ENCODE peak calls at places on chromosomes 13 and 19, in four cellular contexts. L is upper lobe of left lung, J is Panc1, K is gastrocnemius medialis. I is an unnamed sample.

GRCh38 chr19:54209058-54209747 is 8.5 kb downstream of the RPS9 start:
- ATAC-seq in J (peak; percentile 65), K (peak; percentile 9), L (peak; percentile 1), I (peak; percentile 10)

GRCh38 chr13:42892760-42893159 is 99.3 kb downstream of the EPSTI1 start:
- ATAC-seq in K (no peak), J (no peak), L (peak; percentile 42), I (no peak)

GRCh38 chr19:17526922-17527321 is 15.5 kb downstream of the PGLS start:
- ATAC-seq in K (no peak), J (no peak), L (peak; percentile 15), I (no peak)

GRCh38 chr13:59301166-59301551 is 862.6 kb downstream of the DIAPH3 start:
- ATAC-seq in J (no peak), L (no peak), K (no peak), I (no peak)

GRCh38 chr13:113461022-113461751 is 7.9 kb upstream of the ADPRHL1 start:
- ATAC-seq in K (no peak), J (no peak), L (peak; percentile 31), I (no peak)

GRCh38 chr13:99207511-99207910 is 6.9 kb downstream of the UBAC2 start:
- ATAC-seq in K (no peak), L (no peak), J (no peak), I (no peak)

GRCh38 chr19:10428996-10429381 is 8.7 kb downstream of the PDE4A start:
- ATAC-seq in L (no peak), J (no peak), K (no peak), I (no peak)

GRCh38 chr19:31974290-31974689 is 371.1 kb upstream of the ZNF507 start:
- ATAC-seq in L (no peak), K (no peak), J (no peak), I (no peak)

GRCh38 chr19:41853768-41854167 is 6.3 kb upstream of the RPS19 start:
- ATAC-seq in K (no peak), L (no peak), J (no peak), I (no peak)

GRCh38 chr19:4690362-4690761 is 20.2 kb upstream of the MYDGF start:
- ATAC-seq in K (no peak), J (no peak), L (no peak), I (no peak)

GRCh38 chr13:30020726-30021312 is 170.4 kb upstream of the UBL3 start:
- ATAC-seq in J (no peak), L (no peak), K (no peak), I (no peak)

GRCh38 chr19:1507192-1507660 is 5.6 kb downstream of the ADAMTSL5 start:
- ATAC-seq in L (no peak), K (no peak), J (no peak), I (no peak)

GRCh38 chr19:18063463-18063862 is 23.3 kb downstream of the IL12RB1 start:
- ATAC-seq in L (no peak), K (no peak), J (no peak), I (no peak)

GRCh38 chr13:56528040-56528760 is 612.5 kb upstream of the PRR20A start:
- ATAC-seq in J (no peak), L (no peak), K (no peak), I (no peak)

GRCh38 chr19:39342647-39343305 is 555 bp downstream of the SAMD4B start:
- ATAC-seq in J (peak; percentile 14), K (peak; percentile 5), L (no peak), I (peak; percentile 1)

GRCh38 chr13:21015284-21015683 is 46.1 kb downstream of the LATS2 start:
- ATAC-seq in K (peak; percentile 22), L (no peak), J (peak; percentile 22), I (no peak)

GRCh38 chr19:31715249-31715944 is 366.2 kb upstream of the TSHZ3 start:
- ATAC-seq in J (no peak), K (no peak), L (peak; percentile 46), I (no peak)

GRCh38 chr13:101624981-101625380 is 172.5 kb downstream of the ITGBL1 start:
- ATAC-seq in K (no peak), J (peak; percentile 22), L (no peak), I (no peak)

GRCh38 chr19:36151144-36152051 is 849 bp downstream of the COX7A1 start:
- ATAC-seq in L (peak; percentile 78), J (peak; percentile 44), K (peak; percentile 57), I (peak; percentile 65)

GRCh38 chr13:27406178-27406939 is 18.1 kb upstream of the GTF3A start:
- ATAC-seq in K (peak; percentile 80), L (peak; percentile 54), J (peak; percentile 75), I (no peak)

GRCh38 chr19:29302002-29302928 is 89.3 kb upstream of the UQCRFS1 start:
- ATAC-seq in L (no peak), J (no peak), K (no peak), I (no peak)

GRCh38 chr19:28956421-28956820 is 256.5 kb downstream of the UQCRFS1 start:
- ATAC-seq in J (no peak), L (no peak), K (no peak), I (no peak)

GRCh38 chr13:70623260-70623659 is 515.0 kb upstream of the KLHL1 start:
- ATAC-seq in K (no peak), L (no peak), J (no peak), I (no peak)

GRCh38 chr19:18507021-18507726 is 14.7 kb downstream of the ELL start:
- ATAC-seq in K (peak; percentile 80), J (no peak), L (peak; percentile 2), I (peak; percentile 38)

GRCh38 chr19:44809856-44810554 is 1.1 kb downstream of the BCAM start:
- ATAC-seq in L (no peak), K (no peak), J (no peak), I (no peak)

GRCh38 chr13:100525453-100526298 is 62.9 kb downstream of the GGACT start:
- ATAC-seq in J (no peak), L (no peak), K (no peak), I (no peak)

GRCh38 chr19:12647047-12647446 is 19.5 kb downstream of the MAN2B1 start:
- ATAC-seq in K (no peak), J (no peak), L (no peak), I (no peak)

GRCh38 chr19:19475845-19476828 is 39.2 kb downstream of the TSSK6 start:
- ATAC-seq in K (no peak), J (peak; percentile 75), L (no peak), I (peak; percentile 36)

GRCh38 chr19:38375098-38375493 is 725 bp downstream of the PSMD8 start:
- ATAC-seq in L (peak; percentile 27), K (peak; percentile 14), J (peak; percentile 10), I (no peak)

GRCh38 chr19:1980782-1981181 is 34.7 kb downstream of the BTBD2 start:
- ATAC-seq in J (no peak), K (no peak), L (no peak), I (no peak)

GRCh38 chr13:74629985-74630384 is 495.8 kb upstream of the KLF12 start:
- ATAC-seq in J (no peak), K (no peak), L (no peak), I (no peak)

GRCh38 chr13:43316997-43317396 is 293.6 kb downstream of the DNAJC15 start:
- ATAC-seq in L (peak; percentile 84), K (peak; percentile 94), J (no peak), I (peak; percentile 31)

GRCh38 chr13:48231080-48231479 is 1.9 kb upstream of the ITM2B start:
- ATAC-seq in J (no peak), L (no peak), K (no peak), I (no peak)

DNA sequence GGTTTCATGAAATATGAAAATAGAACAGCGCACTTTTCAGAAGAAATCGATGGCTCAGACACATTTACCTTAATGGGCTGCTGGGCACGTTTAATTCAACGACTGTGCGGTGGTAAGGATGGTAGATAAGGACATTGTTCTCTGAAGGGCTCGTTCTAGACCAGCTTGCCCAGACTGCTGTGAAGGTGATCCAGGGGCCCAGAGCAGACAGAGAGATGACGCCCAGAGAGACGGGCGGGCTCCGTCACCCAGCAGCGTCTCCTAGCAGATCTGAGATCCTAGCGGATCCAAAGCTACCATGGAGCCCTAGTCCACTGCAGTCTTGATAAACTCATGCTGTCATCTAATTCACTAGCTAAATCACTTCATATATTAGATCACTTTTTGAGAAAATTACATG is 21.4 kb downstream of the COL4A2 start:
- ATAC-seq in J (no peak), K (no peak), L (no peak), I (no peak)
- H3K27ac ChIP-seq in J (no peak overlapping the region), K (peak overlapping the region; percentile 58), L (peak overlapping the region; percentile 3), I (peak overlapping the region; percentile 94)

DNA sequence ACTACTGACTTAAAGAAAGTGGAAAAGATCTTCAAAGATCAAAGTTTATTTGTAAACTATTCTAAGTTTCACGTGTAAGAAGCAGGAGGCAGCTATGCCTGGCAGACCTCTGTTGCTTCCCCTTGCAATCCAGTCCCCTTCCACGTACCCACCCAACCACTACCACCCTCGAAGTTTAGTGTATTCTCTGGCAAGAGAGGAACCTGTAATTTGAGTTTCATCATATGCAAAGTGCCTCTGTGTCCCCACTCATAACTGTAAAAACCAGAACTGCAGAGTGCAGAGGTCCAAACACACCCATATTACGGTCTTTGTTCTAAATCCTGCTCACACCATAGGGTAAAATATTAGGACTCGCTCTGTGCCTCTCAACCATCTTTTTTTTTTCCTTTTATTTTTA is 75.8 kb upstream of the FRY start:
- ATAC-seq in K (no peak), J (no peak), L (no peak), I (no peak)
- H3K27ac ChIP-seq in K (no peak overlapping the region), J (no peak overlapping the region), L (no peak overlapping the region), I (no peak overlapping the region)

DNA sequence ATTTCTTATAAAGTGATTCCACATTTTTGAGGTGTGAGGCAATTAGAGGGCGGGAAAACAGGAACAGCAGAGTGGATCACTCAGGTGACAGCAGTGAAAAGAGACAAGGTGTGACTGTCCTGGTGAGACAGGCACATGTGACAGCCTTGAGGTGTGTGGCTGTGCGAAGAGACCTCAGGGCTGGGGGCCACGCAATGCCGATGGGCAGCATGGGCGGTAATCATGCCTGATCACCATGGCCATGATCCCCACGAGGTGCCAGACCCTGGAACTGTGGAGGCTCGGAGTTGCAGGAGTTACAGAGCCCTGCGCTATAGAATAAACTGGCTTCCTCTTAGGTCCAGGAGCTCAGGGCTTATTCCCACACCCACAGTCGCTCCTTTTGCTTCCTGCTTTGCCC is 2.0 kb downstream of the SPACA6 start:
- ATAC-seq in J (no peak), L (no peak), K (no peak), I (no peak)
- H3K27ac ChIP-seq in J (no peak overlapping the region), L (no peak overlapping the region), K (no peak overlapping the region), I (no peak overlapping the region)

DNA sequence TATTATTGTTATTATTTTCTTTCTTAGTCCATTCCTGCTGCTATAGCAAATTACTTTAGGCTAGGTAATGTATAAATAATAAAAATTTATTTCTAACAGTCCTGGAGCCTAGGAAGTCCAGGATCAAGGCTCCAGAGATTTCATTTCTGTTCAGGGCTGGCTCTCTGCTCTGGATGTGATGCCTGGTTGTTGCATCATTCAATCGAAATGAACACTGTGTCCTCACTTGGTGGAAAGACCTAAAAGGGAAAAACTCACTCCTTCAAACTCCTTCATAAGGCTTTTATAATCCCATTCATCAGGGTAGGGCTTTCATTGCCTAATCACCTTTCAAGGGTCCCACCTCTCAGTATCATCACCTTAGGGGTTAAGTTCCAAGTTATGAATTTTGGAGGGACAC is 395.0 kb downstream of the EFNB2 start:
- ATAC-seq in K (no peak), L (no peak), J (no peak), I (no peak)
- H3K27ac ChIP-seq in K (no peak overlapping the region), L (no peak overlapping the region), J (no peak overlapping the region), I (no peak overlapping the region)